ENCODE peak calls at places on chromosome 10, in five cellular contexts. X is progenitor cell of endocrine pancreas; B is ACHN; T is CD4-positive, alpha-beta T cell; O is DMS153. J is an unnamed sample.

GRCh38 chr10:80197972-80198591 is 7.3 kb downstream of the ANXA11 start:
- DNase-seq in X (no peak), B (no peak), T (no peak), O (no peak), J (no peak)

GRCh38 chr10:36629476-36629875 is 495.9 kb upstream of the ANKRD30A start:
- DNase-seq in O (no peak), X (no peak), B (no peak), T (no peak), J (no peak)

GRCh38 chr10:46020344-46020656 is 10.1 kb downstream of the NCOA4 start:
- DNase-seq in O (no peak), X (no peak), T (no peak), B (no peak), J (no peak)

GRCh38 chr10:35003906-35004305 is 86.2 kb downstream of the CUL2 start:
- DNase-seq in O (no peak), B (no peak), T (no peak), X (no peak), J (no peak)

GRCh38 chr10:112775347-112775746 is 174.7 kb upstream of the TCF7L2 start:
- DNase-seq in B (peak), T (no peak), X (no peak), O (no peak), J (no peak)

GRCh38 chr10:88152720-88153119 is 289.3 kb downstream of the PTEN start:
- DNase-seq in B (peak), O (no peak), X (no peak), T (peak), J (peak)

GRCh38 chr10:22714524-22715289 is at the start of gene PIP4K2A:
- DNase-seq in B (peak), X (peak), T (peak), O (no peak), J (no peak)

GRCh38 chr10:75658915-75659314 is 227.5 kb downstream of the LRMDA start:
- DNase-seq in X (no peak), T (no peak), B (no peak), O (no peak), J (no peak)